ENCODE peak calls at places on chromosomes 7 and 10, in nine cellular contexts. H is mesendoderm; X is AML-193; S is stimulated activated CD4-positive, alpha-beta T cell treated with anti-CD3 and anti-CD28 coated beads, Interleukin-12 subunit alpha, Interleukin-12 subunit beta, amount 100 ng/mL, for 4 hours; E is cardiac fibroblast; V is MM.1S; B is NCI-H2081; T is left ventricle myocardium superior; G is amniotic stem cell. Z is an unnamed sample.

GRCh38 chr10:71631007-71631859 is 88.3 kb downstream of the C10orf105 start:
- DNase-seq in X (no peak), H (peak), G (no peak), S (no peak), B (no peak), V (no peak), E (no peak), T (no peak), Z (no peak)

GRCh38 chr10:112716924-112717348 is 233.1 kb upstream of the TCF7L2 start:
- DNase-seq in E (peak), G (peak), S (no peak), T (no peak), H (peak), X (no peak), V (no peak), B (no peak), Z (peak)

GRCh38 chr7:55157347-55158105 is 138.7 kb downstream of the EGFR start:
- DNase-seq in X (no peak), S (no peak), V (no peak), H (no peak), B (no peak), E (peak), G (no peak), T (peak), Z (no peak)

GRCh38 chr10:31319602-31320178 is 674 bp downstream of the ZEB1 start:
- DNase-seq in B (no peak), H (no peak), E (peak), V (no peak), T (peak), G (no peak), X (no peak), S (no peak), Z (peak)

GRCh38 chr7:45061807-45062206 is 27.0 kb downstream of the NACAD start:
- DNase-seq in H (no peak), B (no peak), S (no peak), E (no peak), X (no peak), T (no peak), G (no peak), V (no peak), Z (no peak)

GRCh38 chr7:92404170-92404614 is 43.1 kb upstream of the GATAD1 start:
- DNase-seq in X (no peak), T (no peak), E (peak), H (peak), B (no peak), S (no peak), V (no peak), G (no peak), Z (no peak)

GRCh38 chr10:123136806-123137642 is 1.3 kb downstream of the HMX3 start:
- DNase-seq in B (no peak), E (no peak), G (no peak), H (peak), T (no peak), X (no peak), V (no peak), S (no peak), Z (peak)

GRCh38 chr10:3775671-3776551 is 9.1 kb downstream of the KLF6 start:
- DNase-seq in H (peak), G (no peak), T (no peak), B (no peak), V (no peak), S (no peak), E (peak), X (peak), Z (peak)

GRCh38 chr10:62996925-62997324 is 136.2 kb upstream of the NRBF2 start:
- DNase-seq in E (peak), S (no peak), H (no peak), V (no peak), X (no peak), B (no peak), G (no peak), T (peak), Z (no peak)

GRCh38 chr10:132961864-132962622 is 19.7 kb upstream of the CFAP46 start:
- DNase-seq in E (peak), B (no peak), G (peak), S (peak), H (peak), X (no peak), V (peak), T (peak), Z (peak)

GRCh38 chr7:51350195-51350896 is 33.7 kb upstream of the COBL start:
- DNase-seq in T (no peak), G (no peak), V (no peak), B (peak), S (no peak), E (no peak), X (no peak), H (no peak), Z (no peak)

GRCh38 chr7:106848851-106849442 is 16.1 kb upstream of the PIK3CG start:
- DNase-seq in V (no peak), E (peak), S (no peak), B (no peak), G (peak), T (no peak), H (peak), X (no peak), Z (peak)

GRCh38 chr10:12241810-12242529 is 46.0 kb downstream of the CDC123 start:
- DNase-seq in B (no peak), X (no peak), E (peak), S (peak), V (no peak), G (no peak), T (peak), H (no peak), Z (no peak)

GRCh38 chr10:52855546-52856325 is 83.2 kb upstream of the MBL2 start:
- DNase-seq in E (no peak), X (no peak), B (no peak), S (no peak), G (no peak), V (peak), T (no peak), H (no peak), Z (no peak)

GRCh38 chr10:8137272-8137680 is 82.8 kb downstream of the GATA3 start:
- DNase-seq in B (no peak), G (no peak), V (no peak), S (peak), X (no peak), H (no peak), E (no peak), T (no peak), Z (no peak)

GRCh38 chr7:45233249-45233775 is 75.7 kb downstream of the RAMP3 start:
- DNase-seq in V (no peak), X (no peak), B (no peak), E (no peak), T (no peak), G (no peak), H (no peak), S (no peak), Z (no peak)

GRCh38 chr7:152462995-152463713 is 27.4 kb upstream of the KMT2C start:
- DNase-seq in T (no peak), V (no peak), B (peak), E (peak), S (no peak), X (no peak), H (peak), G (peak), Z (peak)

GRCh38 chr7:867001-867405 is 9.4 kb upstream of the GET4 start:
- DNase-seq in H (no peak), X (no peak), G (no peak), V (no peak), S (no peak), B (no peak), E (no peak), T (peak), Z (peak)

GRCh38 chr7:48183370-48183743 is 12.1 kb downstream of the ABCA13 start:
- DNase-seq in B (no peak), T (no peak), E (no peak), V (no peak), X (no peak), G (no peak), H (no peak), S (no peak), Z (no peak)

GRCh38 chr7:101273126-101273525 is 28.2 kb upstream of the FIS1 start:
- DNase-seq in B (no peak), V (no peak), S (no peak), X (no peak), T (no peak), E (no peak), G (no peak), H (no peak), Z (no peak)

GRCh38 chr7:95861041-95861440 is 88.7 kb downstream of the DYNC1I1 start:
- DNase-seq in H (no peak), V (no peak), X (no peak), S (no peak), G (no peak), B (no peak), T (no peak), E (no peak), Z (no peak)

GRCh38 chr7:139034855-139035587 is 821 bp downstream of the ZC3HAV1L start:
- DNase-seq in X (peak), V (no peak), T (no peak), B (peak), E (peak), H (peak), G (no peak), S (peak), Z (peak)

GRCh38 chr7:74288034-74288881 is 949 bp upstream of the CLIP2 start:
- DNase-seq in G (no peak), S (no peak), B (no peak), T (no peak), H (no peak), E (peak), V (no peak), X (no peak), Z (no peak)

GRCh38 chr10:107826166-107826565 is 661.7 kb upstream of the SORCS1 start:
- DNase-seq in H (no peak), E (peak), G (no peak), B (no peak), X (no peak), T (no peak), S (no peak), V (no peak), Z (no peak)